ENCODE peak calls at places on chromosomes 5 and 9, in four cellular contexts. H, L, S and P are unnamed samples.

GRCh38 chr5:142669479-142669878 is 16.4 kb downstream of the FGF1 start:
- DNase-seq in H (no peak), S (no peak), L (no peak), P (no peak)

GRCh38 chr5:83322273-83322924 is 149.1 kb upstream of the VCAN start:
- DNase-seq in L (no peak), H (no peak), S (no peak), P (no peak)

GRCh38 chr9:121676916-121677315 is 25.5 kb downstream of the DAB2IP start:
- DNase-seq in S (no peak), L (no peak), H (no peak), P (no peak)

GRCh38 chr5:134145061-134145757 is 30.7 kb downstream of the TCF7 start:
- DNase-seq in L (no peak), S (no peak), H (peak; percentile 5), P (no peak)

GRCh38 chr9:33416996-33417395 is 14.6 kb upstream of the AQP7 start:
- DNase-seq in L (no peak), S (peak; percentile 24), H (no peak), P (no peak)

GRCh38 chr5:106545325-106545724 is 1125.4 kb downstream of the EFNA5 start:
- DNase-seq in L (no peak), S (no peak), H (no peak), P (no peak)

GRCh38 chr9:86614871-86615849 is 260.9 kb upstream of the TUT7 start:
- DNase-seq in H (peak; percentile 39), S (no peak), L (peak; percentile 29), P (no peak)

GRCh38 chr5:62315376-62316049 is 9.5 kb downstream of the KIF2A start:
- DNase-seq in H (no peak), S (no peak), L (no peak), P (no peak)

GRCh38 chr5:125870271-125870670 is 552.9 kb upstream of the GRAMD2B start:
- DNase-seq in H (no peak), L (no peak), S (no peak), P (peak; percentile 42)

GRCh38 chr5:51336878-51337277 is 46.4 kb upstream of the ISL1 start:
- DNase-seq in S (no peak), H (no peak), L (no peak), P (no peak)

GRCh38 chr5:72106922-72107873 is at the start of gene MAP1B:
- DNase-seq in L (no peak), H (peak; percentile 17), S (no peak), P (peak; percentile 98)

GRCh38 chr9:129176786-129177442 is 1.1 kb downstream of the IER5L start:
- DNase-seq in L (peak; percentile 44), H (peak; percentile 38), S (peak; percentile 2), P (peak; percentile 48)

GRCh38 chr9:93599571-93600403 is 23.4 kb downstream of the PHF2 start:
- DNase-seq in L (no peak), H (no peak), S (no peak), P (no peak)

GRCh38 chr9:967436-967835 is 9.0 kb upstream of the DMRT3 start:
- DNase-seq in L (no peak), H (no peak), S (no peak), P (no peak)

GRCh38 chr5:124677376-124677998 is 69.0 kb downstream of the ZNF608 start:
- DNase-seq in S (no peak), L (no peak), H (no peak), P (no peak)

GRCh38 chr9:81468084-81468595 is 221.2 kb downstream of the TLE1 start:
- DNase-seq in S (no peak), H (no peak), L (no peak), P (no peak)

GRCh38 chr5:21774791-21775190 is 1078.4 kb downstream of the CDH12 start:
- DNase-seq in S (no peak), H (no peak), L (no peak), P (no peak)

GRCh38 chr5:137201876-137202275 is 297.2 kb downstream of the SPOCK1 start:
- DNase-seq in L (no peak), S (no peak), H (no peak), P (no peak)

GRCh38 chr5:14263700-14264099 is 120.6 kb downstream of the TRIO start:
- DNase-seq in H (no peak), S (no peak), L (no peak), P (no peak)

GRCh38 chr9:38671372-38671731 is 48.6 kb downstream of the FAM240B start:
- DNase-seq in H (no peak), L (no peak), S (no peak), P (no peak)

GRCh38 chr9:134041649-134041962 is 16.3 kb downstream of the BRD3OS start:
- DNase-seq in S (no peak), L (no peak), H (no peak), P (no peak)

GRCh38 chr5:150575745-150576448 is 64.6 kb upstream of the SYNPO start:
- DNase-seq in S (no peak), L (no peak), H (no peak), P (no peak)